ENCODE peak calls at places on chromosomes 16 and 17, in five cellular contexts. One of them, this sample, is unnamed.

GRCh38 chr16:52773026-52773425 is 226.1 kb upstream of the TOX3 start:
- DNase-seq in mesenchymal stem cell: no peak
- DNase-seq in right lobe of liver: no peak
- DNase-seq in left lung: no peak
- DNase-seq in right cardiac atrium: no peak
- DNase-seq in this sample: peak

GRCh38 chr17:48825446-48826381 is 5.1 kb upstream of the CALCOCO2 start:
- DNase-seq in mesenchymal stem cell: no peak
- DNase-seq in right lobe of liver: no peak
- DNase-seq in left lung: no peak
- DNase-seq in right cardiac atrium: no peak
- DNase-seq in this sample: peak

GRCh38 chr17:82933911-82934310 is 94.1 kb upstream of the ZNF750 start:
- DNase-seq in mesenchymal stem cell: no peak
- DNase-seq in right lobe of liver: peak
- DNase-seq in left lung: peak
- DNase-seq in right cardiac atrium: peak
- DNase-seq in this sample: peak

GRCh38 chr17:47785538-47786123 is 36.0 kb downstream of the OSBPL7 start:
- DNase-seq in mesenchymal stem cell: peak
- DNase-seq in right lobe of liver: no peak
- DNase-seq in left lung: no peak
- DNase-seq in right cardiac atrium: no peak
- DNase-seq in this sample: peak

GRCh38 chr16:10120953-10121352 is 61.3 kb downstream of the GRIN2A start:
- DNase-seq in mesenchymal stem cell: no peak
- DNase-seq in right lobe of liver: no peak
- DNase-seq in left lung: no peak
- DNase-seq in right cardiac atrium: no peak
- DNase-seq in this sample: no peak

GRCh38 chr16:81678326-81679095 is 100.6 kb upstream of the PLCG2 start:
- DNase-seq in mesenchymal stem cell: no peak
- DNase-seq in right lobe of liver: no peak
- DNase-seq in left lung: peak
- DNase-seq in right cardiac atrium: peak
- DNase-seq in this sample: no peak

GRCh38 chr17:67830440-67830839 is 5.1 kb downstream of the BPTF start:
- DNase-seq in mesenchymal stem cell: no peak
- DNase-seq in right lobe of liver: no peak
- DNase-seq in left lung: no peak
- DNase-seq in right cardiac atrium: no peak
- DNase-seq in this sample: peak

GRCh38 chr17:48804936-48805411 is 12.1 kb downstream of the TTLL6 start:
- DNase-seq in mesenchymal stem cell: peak
- DNase-seq in right lobe of liver: peak
- DNase-seq in left lung: peak
- DNase-seq in right cardiac atrium: peak
- DNase-seq in this sample: peak

GRCh38 chr17:2438823-2439222 is 38.0 kb upstream of the MNT start:
- DNase-seq in mesenchymal stem cell: peak
- DNase-seq in right lobe of liver: no peak
- DNase-seq in left lung: no peak
- DNase-seq in right cardiac atrium: no peak
- DNase-seq in this sample: no peak

GRCh38 chr16:31451681-31452351 is 7.5 kb upstream of the ARMC5 start:
- DNase-seq in mesenchymal stem cell: peak
- DNase-seq in right lobe of liver: no peak
- DNase-seq in left lung: no peak
- DNase-seq in right cardiac atrium: peak
- DNase-seq in this sample: peak

GRCh38 chr16:69311533-69312388 is 611 bp downstream of the VPS4A start:
- DNase-seq in mesenchymal stem cell: peak
- DNase-seq in right lobe of liver: peak
- DNase-seq in left lung: peak
- DNase-seq in right cardiac atrium: no peak
- DNase-seq in this sample: peak

GRCh38 chr16:66926171-66926570 is 836 bp upstream of the RRAD start:
- DNase-seq in mesenchymal stem cell: peak
- DNase-seq in right lobe of liver: no peak
- DNase-seq in left lung: no peak
- DNase-seq in right cardiac atrium: peak
- DNase-seq in this sample: no peak

GRCh38 chr16:4936991-4937781 is at the start of gene PPL:
- DNase-seq in mesenchymal stem cell: no peak
- DNase-seq in right lobe of liver: peak
- DNase-seq in left lung: peak
- DNase-seq in right cardiac atrium: peak
- DNase-seq in this sample: peak

GRCh38 chr16:10923146-10923649 is 19.1 kb downstream of the DEXI start:
- DNase-seq in mesenchymal stem cell: no peak
- DNase-seq in right lobe of liver: no peak
- DNase-seq in left lung: no peak
- DNase-seq in right cardiac atrium: no peak
- DNase-seq in this sample: peak

GRCh38 chr17:17107281-17107680 is 65.0 kb downstream of the MPRIP start:
- DNase-seq in mesenchymal stem cell: no peak
- DNase-seq in right lobe of liver: peak
- DNase-seq in left lung: no peak
- DNase-seq in right cardiac atrium: no peak
- DNase-seq in this sample: no peak

GRCh38 chr16:25051446-25052160 is 36.4 kb upstream of the ARHGAP17 start:
- DNase-seq in mesenchymal stem cell: peak
- DNase-seq in right lobe of liver: no peak
- DNase-seq in left lung: no peak
- DNase-seq in right cardiac atrium: no peak
- DNase-seq in this sample: peak
- H3K4me3 ChIP-seq in mesenchymal stem cell: peak
- H3K4me3 ChIP-seq in right lobe of liver: peak
- H3K4me3 ChIP-seq in left lung: no peak
- H3K4me3 ChIP-seq in right cardiac atrium: no peak
- H3K4me3 ChIP-seq in this sample: no peak

GRCh38 chr16:19168173-19169080 is at the start of gene SYT17:
- DNase-seq in mesenchymal stem cell: peak
- DNase-seq in right lobe of liver: peak
- DNase-seq in left lung: peak
- DNase-seq in right cardiac atrium: peak
- DNase-seq in this sample: peak
- H3K4me3 ChIP-seq in mesenchymal stem cell: peak
- H3K4me3 ChIP-seq in right lobe of liver: peak
- H3K4me3 ChIP-seq in left lung: peak
- H3K4me3 ChIP-seq in right cardiac atrium: peak
- H3K4me3 ChIP-seq in this sample: peak

GRCh38 chr17:57142925-57143324 is 57.9 kb downstream of the AKAP1 start:
- DNase-seq in mesenchymal stem cell: peak
- DNase-seq in right lobe of liver: no peak
- DNase-seq in left lung: no peak
- DNase-seq in right cardiac atrium: no peak
- DNase-seq in this sample: no peak

GRCh38 chr17:57143341-57143740 is 58.3 kb downstream of the AKAP1 start:
- DNase-seq in mesenchymal stem cell: no peak
- DNase-seq in right lobe of liver: no peak
- DNase-seq in left lung: no peak
- DNase-seq in right cardiac atrium: no peak
- DNase-seq in this sample: no peak

GRCh38 chr17:57143919-57144318 is 58.9 kb downstream of the AKAP1 start:
- DNase-seq in mesenchymal stem cell: no peak
- DNase-seq in right lobe of liver: no peak
- DNase-seq in left lung: no peak
- DNase-seq in right cardiac atrium: no peak
- DNase-seq in this sample: no peak

GRCh38 chr17:57144567-57144966 is 59.5 kb downstream of the AKAP1 start:
- DNase-seq in mesenchymal stem cell: no peak
- DNase-seq in right lobe of liver: no peak
- DNase-seq in left lung: no peak
- DNase-seq in right cardiac atrium: no peak
- DNase-seq in this sample: no peak

GRCh38 chr17:57145347-57145746 is 60.3 kb downstream of the AKAP1 start:
- DNase-seq in mesenchymal stem cell: no peak
- DNase-seq in right lobe of liver: no peak
- DNase-seq in left lung: no peak
- DNase-seq in right cardiac atrium: no peak
- DNase-seq in this sample: no peak
- H3K4me3 ChIP-seq in mesenchymal stem cell: no peak
- H3K4me3 ChIP-seq in right lobe of liver: no peak
- H3K4me3 ChIP-seq in left lung: no peak
- H3K4me3 ChIP-seq in right cardiac atrium: no peak
- H3K4me3 ChIP-seq in this sample: no peak

GRCh38 chr16:50680907-50681885 is at the start of gene SNX20:
- DNase-seq in mesenchymal stem cell: no peak
- DNase-seq in right lobe of liver: no peak
- DNase-seq in left lung: peak
- DNase-seq in right cardiac atrium: no peak
- DNase-seq in this sample: no peak
- H3K4me3 ChIP-seq in mesenchymal stem cell: no peak
- H3K4me3 ChIP-seq in right lobe of liver: peak
- H3K4me3 ChIP-seq in left lung: peak
- H3K4me3 ChIP-seq in right cardiac atrium: peak
- H3K4me3 ChIP-seq in this sample: no peak

GRCh38 chr17:81302324-81302723 is 7.2 kb upstream of the SLC38A10 start:
- DNase-seq in mesenchymal stem cell: no peak
- DNase-seq in right lobe of liver: no peak
- DNase-seq in left lung: peak
- DNase-seq in right cardiac atrium: no peak
- DNase-seq in this sample: no peak

GRCh38 chr17:81305051-81305630 is 10.0 kb upstream of the SLC38A10 start:
- DNase-seq in mesenchymal stem cell: no peak
- DNase-seq in right lobe of liver: no peak
- DNase-seq in left lung: peak
- DNase-seq in right cardiac atrium: no peak
- DNase-seq in this sample: no peak

GRCh38 chr17:81302861-81303326 is 7.8 kb upstream of the SLC38A10 start:
- DNase-seq in mesenchymal stem cell: no peak
- DNase-seq in right lobe of liver: no peak
- DNase-seq in left lung: peak
- DNase-seq in right cardiac atrium: peak
- DNase-seq in this sample: no peak

GRCh38 chr17:81304196-81305015 is 9.3 kb upstream of the SLC38A10 start:
- DNase-seq in mesenchymal stem cell: no peak
- DNase-seq in right lobe of liver: peak
- DNase-seq in left lung: peak
- DNase-seq in right cardiac atrium: no peak
- DNase-seq in this sample: no peak

DNA sequence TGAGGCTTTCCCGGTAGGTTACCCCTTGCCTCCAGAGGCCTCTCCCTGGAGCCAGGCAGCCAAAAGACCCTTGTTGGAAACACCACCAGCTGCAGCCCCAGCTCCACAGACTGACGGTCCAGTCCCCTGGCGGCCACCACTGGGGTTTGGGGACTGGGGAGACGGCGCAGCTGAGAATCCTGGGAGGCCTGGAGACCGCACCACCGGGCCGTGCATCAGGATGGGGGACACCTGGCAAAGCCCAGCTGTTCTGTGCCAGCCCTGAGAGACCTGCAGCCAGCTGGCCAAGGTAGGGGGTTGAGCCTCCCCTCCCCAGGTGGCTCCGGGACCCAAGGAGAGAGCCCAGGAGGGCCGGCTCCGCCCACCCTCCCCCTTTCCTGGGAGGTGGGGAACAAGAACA is 8.3 kb upstream of the SLC38A10 start:
- DNase-seq in mesenchymal stem cell: no peak
- DNase-seq in right lobe of liver: peak
- DNase-seq in left lung: peak
- DNase-seq in right cardiac atrium: no peak
- DNase-seq in this sample: no peak
- H3K4me3 ChIP-seq in mesenchymal stem cell: no peak
- H3K4me3 ChIP-seq in right lobe of liver: no peak
- H3K4me3 ChIP-seq in left lung: no peak
- H3K4me3 ChIP-seq in right cardiac atrium: no peak
- H3K4me3 ChIP-seq in this sample: no peak

DNA sequence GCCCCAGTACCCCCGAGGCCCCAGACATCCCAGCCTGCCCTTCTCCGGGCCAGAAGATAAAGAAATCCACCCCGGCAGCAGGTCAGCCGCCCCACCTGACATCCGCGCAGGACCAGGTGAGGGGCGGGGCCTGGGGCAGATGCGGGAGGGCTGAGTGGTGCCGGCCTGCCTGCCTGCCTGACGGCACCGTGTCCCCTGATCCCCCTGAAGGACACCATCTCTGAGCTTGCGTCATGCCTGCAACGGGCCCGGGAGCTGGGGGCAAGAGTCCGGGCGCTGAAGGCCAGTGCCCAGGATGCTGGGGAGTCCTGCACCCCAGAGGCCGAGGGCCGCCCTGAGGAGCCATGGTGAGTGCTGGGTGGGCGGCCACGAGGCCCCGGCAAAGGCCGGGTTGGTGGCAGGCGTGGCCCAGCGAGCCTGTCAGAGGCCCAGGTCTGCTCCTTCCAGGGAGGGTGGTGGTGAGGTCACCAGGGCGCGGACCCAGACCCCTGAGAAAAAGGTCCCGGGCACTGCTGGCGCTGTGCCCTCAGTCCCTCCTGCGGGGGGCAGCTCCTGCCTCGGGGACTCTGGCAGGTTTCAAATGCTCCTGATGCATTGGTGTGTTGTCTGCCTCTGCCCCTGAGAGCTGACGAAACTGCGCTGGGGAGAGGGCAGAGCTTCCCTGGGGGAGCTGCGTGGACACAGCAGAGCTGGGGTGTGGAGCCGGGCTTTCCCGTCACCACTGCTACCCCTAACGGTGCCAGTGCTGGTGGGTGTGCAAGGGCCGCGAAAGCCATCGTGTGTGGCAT is 1.2 kb downstream of the CDT1 start:
- DNase-seq in mesenchymal stem cell: no peak
- DNase-seq in right lobe of liver: no peak
- DNase-seq in left lung: peak
- DNase-seq in right cardiac atrium: no peak
- DNase-seq in this sample: peak
- H3K4me3 ChIP-seq in mesenchymal stem cell: peak
- H3K4me3 ChIP-seq in right lobe of liver: no peak
- H3K4me3 ChIP-seq in left lung: peak
- H3K4me3 ChIP-seq in right cardiac atrium: no peak
- H3K4me3 ChIP-seq in this sample: peak

GRCh38 chr16:71882505-71883192 is 1.3 kb downstream of the ZNF821 start:
- DNase-seq in mesenchymal stem cell: peak
- DNase-seq in right lobe of liver: no peak
- DNase-seq in left lung: no peak
- DNase-seq in right cardiac atrium: no peak
- DNase-seq in this sample: peak
- H3K4me3 ChIP-seq in mesenchymal stem cell: peak
- H3K4me3 ChIP-seq in right lobe of liver: peak
- H3K4me3 ChIP-seq in left lung: peak
- H3K4me3 ChIP-seq in right cardiac atrium: peak
- H3K4me3 ChIP-seq in this sample: peak

DNA sequence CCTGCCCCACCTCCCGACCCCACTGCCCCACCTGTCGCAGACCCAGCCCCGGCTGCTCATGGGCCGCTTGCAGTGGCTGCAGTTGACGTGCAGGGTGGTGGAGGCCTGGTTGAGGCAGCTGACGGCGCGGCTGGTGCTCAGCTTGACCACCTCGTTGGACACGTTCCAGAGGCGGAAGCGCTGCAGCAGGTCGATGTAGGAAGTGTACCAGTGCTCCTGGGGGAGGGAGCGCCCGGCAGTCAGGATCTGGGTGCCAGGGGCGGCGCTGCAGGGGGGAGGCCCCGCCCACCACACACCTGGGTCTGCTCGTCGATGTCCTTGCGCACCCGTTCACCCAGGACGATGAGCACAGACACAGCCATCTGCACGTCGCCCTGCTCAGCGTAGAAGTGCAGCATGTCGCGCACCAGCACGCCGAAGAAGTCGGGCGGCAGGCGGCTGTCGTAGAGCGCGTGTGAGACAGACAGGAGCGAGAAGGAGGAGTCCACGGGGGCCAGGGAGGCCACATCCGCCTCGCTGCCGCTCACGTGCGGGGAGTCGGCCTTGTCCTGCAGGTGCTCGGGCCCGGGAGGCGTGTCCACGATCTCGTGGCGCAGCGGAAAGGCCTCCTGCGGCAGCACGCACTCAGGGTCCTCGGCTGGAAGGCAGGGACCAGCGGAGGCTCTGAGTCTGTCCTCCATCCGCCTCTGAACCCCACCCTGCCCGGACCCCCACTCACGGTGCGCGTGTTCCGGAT is 995 bp upstream of the JMJD8 start:
- DNase-seq in mesenchymal stem cell: no peak
- DNase-seq in right lobe of liver: peak
- DNase-seq in left lung: no peak
- DNase-seq in right cardiac atrium: peak
- DNase-seq in this sample: no peak
- H3K4me3 ChIP-seq in mesenchymal stem cell: peak
- H3K4me3 ChIP-seq in right lobe of liver: peak
- H3K4me3 ChIP-seq in left lung: peak
- H3K4me3 ChIP-seq in right cardiac atrium: no peak
- H3K4me3 ChIP-seq in this sample: no peak

This sample was measured in mesendoderm.